ENCODE peak calls at places on chromosomes 7 and 10, in five cellular contexts. One of them, this sample, is unnamed. For H3K4me1, the result is how much of the 10 kb centered on the place peaks cover.

GRCh38 chr7:23546897-23547572 is 15.3 kb upstream of the TRA2A start:
- DNase-seq in heart left ventricle: peak
- DNase-seq in thyroid gland: peak
- DNase-seq in endothelial cell of umbilical vein: peak
- DNase-seq in keratinocyte: peak
- DNase-seq in this sample: peak

GRCh38 chr10:103336370-103336769 is 14.6 kb downstream of the PCGF6 start:
- DNase-seq in keratinocyte: no peak
- DNase-seq in thyroid gland: no peak
- DNase-seq in heart left ventricle: no peak
- DNase-seq in endothelial cell of umbilical vein: no peak
- DNase-seq in this sample: no peak

GRCh38 chr7:4842302-4843064 is 19.3 kb downstream of the PAPOLB start:
- DNase-seq in heart left ventricle: peak
- DNase-seq in endothelial cell of umbilical vein: peak
- DNase-seq in thyroid gland: peak
- DNase-seq in keratinocyte: no peak
- DNase-seq in this sample: no peak

GRCh38 chr7:47452715-47453092 is 129.2 kb downstream of the TNS3 start:
- DNase-seq in endothelial cell of umbilical vein: no peak
- DNase-seq in heart left ventricle: no peak
- DNase-seq in keratinocyte: no peak
- DNase-seq in thyroid gland: peak
- DNase-seq in this sample: no peak

GRCh38 chr10:80608706-80609105 is 71.0 kb downstream of the SH2D4B start:
- DNase-seq in thyroid gland: no peak
- DNase-seq in endothelial cell of umbilical vein: no peak
- DNase-seq in keratinocyte: no peak
- DNase-seq in heart left ventricle: no peak
- DNase-seq in this sample: no peak

GRCh38 chr7:7327423-7327822 is 145.1 kb downstream of the C1GALT1 start:
- DNase-seq in thyroid gland: no peak
- DNase-seq in endothelial cell of umbilical vein: no peak
- DNase-seq in keratinocyte: no peak
- DNase-seq in heart left ventricle: no peak
- DNase-seq in this sample: no peak

GRCh38 chr10:121616291-121616690 is 18.0 kb upstream of the FGFR2 start:
- DNase-seq in heart left ventricle: no peak
- DNase-seq in endothelial cell of umbilical vein: no peak
- DNase-seq in keratinocyte: no peak
- DNase-seq in thyroid gland: no peak
- DNase-seq in this sample: no peak

GRCh38 chr10:79984851-79985250 is 35.9 kb upstream of the SFTPD start:
- DNase-seq in heart left ventricle: no peak
- DNase-seq in keratinocyte: peak
- DNase-seq in endothelial cell of umbilical vein: no peak
- DNase-seq in thyroid gland: no peak
- DNase-seq in this sample: no peak

GRCh38 chr7:36916116-36916515 is 191.8 kb upstream of the AOAH start:
- DNase-seq in heart left ventricle: no peak
- DNase-seq in keratinocyte: no peak
- DNase-seq in endothelial cell of umbilical vein: no peak
- DNase-seq in thyroid gland: no peak
- DNase-seq in this sample: no peak

DNA sequence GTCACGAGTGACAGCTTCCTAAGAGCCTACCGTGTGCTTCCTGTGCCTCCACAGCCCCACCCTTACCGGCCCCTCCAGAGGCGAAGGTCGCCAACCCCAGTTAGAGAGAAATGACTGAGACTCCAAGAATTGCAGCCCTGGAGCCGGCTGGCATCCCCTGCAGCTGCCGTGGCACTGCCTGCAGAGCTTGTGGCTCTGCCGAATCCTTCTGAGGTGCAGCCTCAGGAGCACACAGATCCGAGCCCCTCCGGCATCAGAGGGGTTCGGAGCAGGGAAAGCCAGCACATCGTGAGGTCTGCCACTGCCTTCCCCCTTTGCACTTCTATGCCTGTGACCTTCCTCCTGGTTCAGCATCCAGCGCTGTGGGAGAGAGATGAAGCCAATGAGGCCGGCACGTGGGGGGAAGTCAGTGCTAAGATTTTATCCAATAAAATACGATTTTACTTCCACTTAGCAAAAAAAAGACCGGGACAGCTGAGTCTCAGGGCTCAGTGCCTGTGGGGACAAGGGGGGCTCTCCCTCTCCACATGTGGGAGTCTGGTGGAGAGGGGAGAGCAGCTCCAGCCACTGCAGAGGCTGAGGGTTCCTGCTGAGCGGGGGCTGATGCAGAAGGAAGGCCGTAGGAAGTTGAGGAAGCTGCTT is 80.1 kb downstream of the TCERG1L start:
- DNase-seq in endothelial cell of umbilical vein: no peak
- DNase-seq in keratinocyte: no peak
- DNase-seq in heart left ventricle: peak
- DNase-seq in thyroid gland: no peak
- DNase-seq in this sample: no peak
- H3K4me1 ChIP-seq in endothelial cell of umbilical vein: under half
- H3K4me1 ChIP-seq in keratinocyte: under half
- H3K4me1 ChIP-seq in heart left ventricle: under half
- H3K4me1 ChIP-seq in thyroid gland: under half
- H3K4me1 ChIP-seq in this sample: under half

DNA sequence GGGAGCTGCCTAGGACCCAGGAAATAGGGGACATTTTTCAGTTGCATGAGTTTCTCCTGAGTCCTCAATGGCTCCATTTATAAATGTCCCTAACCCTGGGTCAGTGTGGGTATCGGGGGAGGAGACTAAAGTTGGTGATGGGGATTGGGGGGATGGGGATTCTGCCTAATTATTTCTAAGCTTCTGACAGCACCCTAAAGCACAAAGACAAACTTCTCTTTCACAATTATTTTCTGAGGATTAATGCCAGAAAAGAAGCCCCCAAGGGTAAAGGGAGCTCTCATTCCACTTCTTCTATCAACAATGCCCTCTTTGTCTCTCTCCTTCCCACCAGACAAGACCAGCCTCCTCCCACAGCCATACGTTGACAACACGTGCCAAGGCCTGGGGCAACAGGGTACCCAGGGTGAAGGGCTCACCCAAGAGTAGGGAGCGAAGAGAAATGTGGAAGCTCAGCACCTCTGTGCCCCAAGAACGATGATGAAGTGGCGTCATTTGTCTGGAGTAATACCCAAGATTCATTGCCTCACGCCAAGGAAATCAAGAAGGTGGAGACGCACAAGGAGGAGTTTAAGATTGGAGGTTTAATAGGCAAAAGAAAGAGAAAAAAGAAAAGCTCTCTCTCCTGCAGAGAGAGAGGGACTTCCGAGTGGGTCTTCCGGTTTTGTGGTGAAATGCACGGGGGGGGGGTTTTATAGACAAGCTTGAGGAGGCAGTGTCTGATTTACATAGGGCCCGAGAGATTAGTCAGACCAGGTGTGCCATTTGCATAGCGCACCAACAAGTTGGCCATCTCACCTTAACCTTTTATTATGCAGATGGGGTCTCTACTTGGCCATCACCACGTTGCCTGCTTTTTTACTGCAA is 14.5 kb upstream of the GJC3 start:
- DNase-seq in heart left ventricle: no peak
- DNase-seq in endothelial cell of umbilical vein: no peak
- DNase-seq in keratinocyte: no peak
- DNase-seq in thyroid gland: no peak
- DNase-seq in this sample: no peak
- H3K4me3 ChIP-seq in heart left ventricle: no peak
- H3K4me3 ChIP-seq in endothelial cell of umbilical vein: no peak
- H3K4me3 ChIP-seq in keratinocyte: no peak
- H3K4me3 ChIP-seq in thyroid gland: no peak
- H3K4me3 ChIP-seq in this sample: no peak

DNA sequence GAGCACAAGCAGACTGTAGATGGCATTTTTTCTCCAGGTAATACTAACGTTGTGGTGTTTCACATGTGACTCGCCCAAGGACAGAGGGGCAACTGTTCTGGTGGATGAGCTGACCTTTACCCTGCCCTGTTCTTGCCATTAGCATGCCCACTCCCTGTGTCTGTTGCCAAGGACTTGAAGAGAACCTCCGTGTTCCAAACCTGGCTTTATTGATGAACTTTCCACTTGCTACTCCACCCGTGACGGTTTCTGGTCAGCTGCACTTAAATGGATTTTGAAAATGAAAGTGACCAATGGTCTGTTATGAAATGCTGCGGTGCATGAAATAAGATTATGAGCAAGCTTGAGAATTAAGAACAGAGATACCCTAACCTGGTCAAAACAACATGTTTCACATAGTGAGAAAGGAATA is 30.4 kb downstream of the LRRC4 start:
- DNase-seq in keratinocyte: no peak
- DNase-seq in endothelial cell of umbilical vein: no peak
- DNase-seq in thyroid gland: peak
- DNase-seq in heart left ventricle: no peak
- DNase-seq in this sample: no peak
- H3K4me1 ChIP-seq in keratinocyte: under half
- H3K4me1 ChIP-seq in endothelial cell of umbilical vein: under half
- H3K4me1 ChIP-seq in thyroid gland: under half
- H3K4me1 ChIP-seq in heart left ventricle: half or more
- H3K4me1 ChIP-seq in this sample: under half

GRCh38 chr10:11516419-11516721 is 95.1 kb downstream of the USP6NL start:
- DNase-seq in heart left ventricle: no peak
- DNase-seq in keratinocyte: no peak
- DNase-seq in thyroid gland: no peak
- DNase-seq in endothelial cell of umbilical vein: no peak
- DNase-seq in this sample: no peak

GRCh38 chr10:11512596-11512995 is 98.9 kb downstream of the USP6NL start:
- DNase-seq in keratinocyte: no peak
- DNase-seq in heart left ventricle: no peak
- DNase-seq in thyroid gland: no peak
- DNase-seq in endothelial cell of umbilical vein: no peak
- DNase-seq in this sample: no peak

GRCh38 chr10:11513727-11514126 is 97.7 kb downstream of the USP6NL start:
- DNase-seq in endothelial cell of umbilical vein: no peak
- DNase-seq in thyroid gland: no peak
- DNase-seq in keratinocyte: no peak
- DNase-seq in heart left ventricle: no peak
- DNase-seq in this sample: no peak

GRCh38 chr10:11517150-11517549 is 94.3 kb downstream of the USP6NL start:
- DNase-seq in keratinocyte: no peak
- DNase-seq in endothelial cell of umbilical vein: peak
- DNase-seq in heart left ventricle: no peak
- DNase-seq in thyroid gland: no peak
- DNase-seq in this sample: no peak

GRCh38 chr10:11515596-11516418 is 95.6 kb downstream of the USP6NL start:
- DNase-seq in keratinocyte: peak
- DNase-seq in endothelial cell of umbilical vein: peak
- DNase-seq in heart left ventricle: peak
- DNase-seq in thyroid gland: peak
- DNase-seq in this sample: peak
- H3K4me3 ChIP-seq in keratinocyte: no peak
- H3K4me3 ChIP-seq in endothelial cell of umbilical vein: no peak
- H3K4me3 ChIP-seq in heart left ventricle: no peak
- H3K4me3 ChIP-seq in thyroid gland: no peak
- H3K4me3 ChIP-seq in this sample: no peak

DNA sequence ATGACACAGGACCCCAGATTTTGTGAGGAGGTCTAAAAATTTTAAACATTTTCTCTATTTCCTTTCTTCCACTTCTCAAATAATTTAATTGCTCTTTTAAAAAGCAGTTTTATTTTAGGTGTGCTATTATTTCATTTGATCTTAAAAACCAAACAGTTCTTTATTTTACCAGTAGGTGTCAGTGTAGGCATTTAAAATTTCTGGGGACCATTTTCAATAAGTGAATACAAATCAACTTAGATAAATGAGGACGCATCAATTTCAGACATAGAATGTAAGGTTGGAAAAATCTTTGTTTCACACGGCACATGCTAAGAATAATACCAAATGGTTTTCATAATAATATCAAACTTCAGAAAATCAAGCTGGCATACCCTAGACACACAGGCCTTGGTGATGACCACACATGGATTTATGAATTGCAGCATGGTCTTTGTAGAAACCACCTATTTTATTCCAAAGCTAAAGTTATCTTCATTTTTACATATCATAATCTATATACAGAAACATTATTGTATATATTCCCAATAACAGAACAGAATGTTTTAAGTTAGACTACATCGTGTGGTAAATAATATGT is 127.6 kb upstream of the SLC26A5 start:
- DNase-seq in heart left ventricle: no peak
- DNase-seq in endothelial cell of umbilical vein: peak
- DNase-seq in keratinocyte: no peak
- DNase-seq in thyroid gland: no peak
- DNase-seq in this sample: peak
- H3K4me1 ChIP-seq in heart left ventricle: under half
- H3K4me1 ChIP-seq in endothelial cell of umbilical vein: under half
- H3K4me1 ChIP-seq in keratinocyte: under half
- H3K4me1 ChIP-seq in thyroid gland: under half
- H3K4me1 ChIP-seq in this sample: under half

DNA sequence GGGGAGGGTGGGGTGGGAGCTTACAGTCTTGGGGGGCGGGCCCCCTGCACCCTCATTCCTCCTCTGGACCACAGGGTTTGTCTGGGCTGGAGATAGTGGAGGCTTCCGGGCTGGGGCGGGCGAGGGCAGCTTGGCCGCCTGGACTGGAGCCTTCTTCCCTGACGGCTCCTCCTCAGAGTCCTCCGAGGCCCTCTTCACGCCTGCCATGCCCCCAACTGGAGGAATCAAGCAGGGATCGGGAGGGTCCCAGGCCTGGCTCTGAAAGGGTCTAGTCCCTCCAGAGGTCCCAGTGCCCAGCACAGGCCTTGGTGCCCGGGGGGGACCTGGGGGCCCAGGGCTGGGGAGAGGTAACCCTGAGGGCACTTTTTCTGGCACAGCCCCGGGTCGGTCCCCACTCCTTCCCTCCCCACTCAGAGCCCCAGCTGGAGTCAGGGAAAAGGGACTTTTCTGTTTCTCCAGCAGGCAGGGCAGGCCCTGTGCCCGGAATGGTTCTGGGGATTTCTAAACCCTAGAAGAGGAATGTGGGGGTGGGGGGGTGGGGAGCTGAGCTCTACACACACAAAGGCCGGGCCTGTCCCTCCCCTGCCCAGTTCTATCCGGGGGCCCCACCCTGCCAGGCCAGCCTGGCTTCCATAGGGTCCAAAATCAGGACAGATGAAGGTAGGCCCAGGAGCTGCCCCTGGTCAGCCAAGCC is 11.6 kb downstream of the MICALL2 start:
- DNase-seq in endothelial cell of umbilical vein: no peak
- DNase-seq in heart left ventricle: no peak
- DNase-seq in thyroid gland: no peak
- DNase-seq in keratinocyte: no peak
- DNase-seq in this sample: no peak
- H3K4me3 ChIP-seq in endothelial cell of umbilical vein: no peak
- H3K4me3 ChIP-seq in heart left ventricle: no peak
- H3K4me3 ChIP-seq in thyroid gland: no peak
- H3K4me3 ChIP-seq in keratinocyte: no peak
- H3K4me3 ChIP-seq in this sample: no peak

DNA sequence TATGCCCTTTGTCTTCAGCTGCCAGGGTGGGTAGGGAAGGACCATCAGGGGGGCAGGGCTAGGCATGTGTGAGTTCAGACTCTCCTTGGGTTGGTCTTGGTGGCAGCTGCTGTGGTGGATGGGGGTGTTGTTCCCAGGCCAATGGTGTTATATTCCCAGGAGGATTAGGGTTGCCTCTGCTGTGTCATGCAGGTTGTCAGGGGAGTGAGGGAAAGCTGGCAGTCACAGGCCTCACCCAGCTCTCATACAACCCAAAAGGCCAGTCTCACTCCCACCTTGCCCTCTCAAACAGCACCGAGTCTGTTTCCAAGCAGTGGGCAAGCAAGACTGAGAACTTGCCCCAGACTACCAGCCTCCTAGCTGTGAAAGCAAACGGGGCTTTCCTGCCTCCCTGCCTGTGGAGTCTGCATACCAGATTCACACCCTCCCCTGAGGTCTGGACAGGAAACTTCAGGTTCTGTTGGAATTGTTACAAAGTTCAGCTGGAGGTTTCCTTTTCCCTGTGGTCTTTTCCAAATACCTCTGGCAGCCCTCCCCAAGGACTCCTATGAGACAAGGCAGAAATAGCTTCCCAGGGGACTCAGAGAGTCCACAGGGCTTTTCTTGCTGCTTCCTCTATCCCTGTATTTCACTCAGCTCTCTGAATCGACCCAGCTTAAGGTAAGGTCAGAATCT is 1.4 kb downstream of the HYAL4 start:
- DNase-seq in keratinocyte: no peak
- DNase-seq in heart left ventricle: no peak
- DNase-seq in endothelial cell of umbilical vein: peak
- DNase-seq in thyroid gland: no peak
- DNase-seq in this sample: no peak
- H3K4me1 ChIP-seq in keratinocyte: under half
- H3K4me1 ChIP-seq in heart left ventricle: under half
- H3K4me1 ChIP-seq in endothelial cell of umbilical vein: under half
- H3K4me1 ChIP-seq in thyroid gland: under half
- H3K4me1 ChIP-seq in this sample: under half